ENCODE peak calls at places on chromosomes 5 and 9, in seven cellular contexts. D, P, U, C, R, X and M are unnamed samples.

GRCh38 chr5:94266170-94266569 is 352.2 kb downstream of the KIAA0825 start:
- DNase-seq in D (no peak), P (no peak), U (no peak), C (no peak), R (peak), X (no peak), M (no peak)

GRCh38 chr5:170429014-170429413 is 39.8 kb upstream of the KCNMB1 start:
- DNase-seq in D (no peak), P (no peak), U (no peak), C (no peak), R (peak), X (no peak), M (no peak)

GRCh38 chr5:151906246-151906645 is 18.4 kb downstream of the GLRA1 start:
- DNase-seq in D (no peak), P (no peak), U (no peak), C (no peak), R (peak), X (no peak), M (no peak)

GRCh38 chr5:40355842-40356241 is 323.9 kb upstream of the PTGER4 start:
- DNase-seq in D (no peak), P (no peak), U (no peak), C (no peak), R (no peak), X (no peak), M (no peak)

GRCh38 chr5:93915142-93915553 is 173.7 kb upstream of the POU5F2 start:
- DNase-seq in D (peak), P (peak), U (no peak), C (no peak), R (peak), X (no peak), M (peak)

GRCh38 chr5:159571501-159572244 is 241.4 kb upstream of the IL12B start:
- DNase-seq in D (no peak), P (no peak), U (no peak), C (no peak), R (no peak), X (no peak), M (no peak)

GRCh38 chr9:78436873-78437272 is 139.9 kb downstream of the PSAT1 start:
- DNase-seq in D (no peak), P (no peak), U (no peak), C (no peak), R (no peak), X (no peak), M (no peak)

GRCh38 chr5:53128481-53128880 is 18.9 kb upstream of the MOCS2 start:
- DNase-seq in D (no peak), P (no peak), U (no peak), C (no peak), R (no peak), X (no peak), M (no peak)

GRCh38 chr5:170148430-170149205 is 42.9 kb downstream of the FOXI1 start:
- DNase-seq in D (no peak), P (no peak), U (peak), C (no peak), R (no peak), X (no peak), M (no peak)

GRCh38 chr9:19934301-19934868 is 145.5 kb upstream of the SLC24A2 start:
- DNase-seq in D (no peak), P (no peak), U (no peak), C (no peak), R (peak), X (no peak), M (no peak)

GRCh38 chr9:89522261-89522978 is 24.5 kb upstream of the SEMA4D start:
- DNase-seq in D (no peak), P (peak), U (peak), C (peak), R (no peak), X (peak), M (peak)

GRCh38 chr5:118598311-118598710 is 390.0 kb downstream of the DTWD2 start:
- DNase-seq in D (no peak), P (no peak), U (no peak), C (no peak), R (no peak), X (no peak), M (no peak)

GRCh38 chr9:137174722-137175293 is 3.0 kb upstream of the TMEM210 start:
- DNase-seq in D (no peak), P (no peak), U (no peak), C (no peak), R (no peak), X (no peak), M (peak)

GRCh38 chr5:10222326-10222725 is 27.4 kb downstream of the ATPSCKMT start:
- DNase-seq in D (no peak), P (no peak), U (no peak), C (no peak), R (no peak), X (no peak), M (no peak)

GRCh38 chr5:10218658-10219057 is 31.0 kb downstream of the ATPSCKMT start:
- DNase-seq in D (no peak), P (no peak), U (no peak), C (no peak), R (no peak), X (no peak), M (no peak)

GRCh38 chr5:10219068-10219467 is 30.6 kb downstream of the ATPSCKMT start:
- DNase-seq in D (no peak), P (no peak), U (no peak), C (no peak), R (no peak), X (no peak), M (no peak)

GRCh38 chr5:10216107-10216506 is 33.6 kb downstream of the ATPSCKMT start:
- DNase-seq in D (no peak), P (no peak), U (no peak), C (no peak), R (no peak), X (no peak), M (no peak)

DNA sequence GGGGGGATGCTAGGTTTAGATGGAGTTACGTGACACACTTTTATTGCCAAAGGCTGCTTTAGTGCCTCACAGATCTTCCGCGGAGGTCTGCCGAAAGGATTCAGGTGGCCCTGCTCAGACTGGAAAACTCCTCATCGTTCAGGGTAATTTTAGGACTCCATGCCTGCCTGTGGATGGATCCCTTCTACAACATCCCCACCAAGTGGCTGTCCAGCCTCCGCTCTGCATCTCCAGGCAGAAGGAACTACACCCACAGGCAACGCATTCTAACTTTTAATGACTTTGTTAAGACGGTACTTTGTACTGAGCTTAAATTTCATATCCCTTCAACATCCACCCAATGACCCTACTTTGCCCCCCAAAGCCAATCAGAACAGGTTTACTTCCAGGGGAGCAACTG is 29.4 kb downstream of the ATPSCKMT start:
- DNase-seq in D (no peak), P (no peak), U (no peak), C (no peak), R (no peak), X (no peak), M (no peak)
- TF ChIP-seq CTCF in D (no peak), P (no peak), U (no peak), C (no peak), R (no peak), X (no peak), M (no peak)

GRCh38 chr5:36919650-36920049 is 43.1 kb downstream of the NIPBL start:
- DNase-seq in D (no peak), P (no peak), U (no peak), C (no peak), R (no peak), X (no peak), M (no peak)

GRCh38 chr5:36915653-36916052 is 39.1 kb downstream of the NIPBL start:
- DNase-seq in D (no peak), P (no peak), U (no peak), C (no peak), R (peak), X (no peak), M (no peak)

GRCh38 chr5:36919238-36919637 is 42.7 kb downstream of the NIPBL start:
- DNase-seq in D (no peak), P (no peak), U (no peak), C (no peak), R (no peak), X (no peak), M (no peak)
- TF ChIP-seq CTCF in D (no peak), P (no peak), U (no peak), C (no peak), R (no peak), X (no peak), M (no peak)

DNA sequence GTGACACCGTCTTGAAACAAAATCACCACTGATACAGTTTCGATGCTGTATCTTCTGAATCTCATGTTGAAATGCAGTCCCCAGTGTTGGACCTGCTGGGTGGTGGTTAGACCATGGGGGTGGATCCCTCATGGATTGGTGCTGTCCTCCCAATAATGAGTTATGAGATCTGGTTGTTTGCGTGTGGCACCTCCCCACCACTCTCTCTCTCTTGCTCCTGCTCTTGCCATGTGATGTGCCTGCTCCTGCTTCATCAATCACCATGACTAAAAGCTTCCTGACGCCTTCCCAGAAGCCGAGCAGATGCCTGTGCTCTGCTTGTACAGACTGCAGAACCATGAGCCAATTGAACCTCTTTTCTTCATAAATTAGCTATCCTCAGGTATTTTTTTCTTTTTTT is 15.2 kb upstream of the C5orf15 start:
- DNase-seq in D (no peak), P (no peak), U (no peak), C (no peak), R (peak), X (no peak), M (no peak)
- TF ChIP-seq CTCF in D (no peak), P (no peak), U (no peak), C (no peak), R (no peak), X (no peak), M (no peak)

GRCh38 chr5:168796840-168797548 is 217.8 kb upstream of the PANK3 start:
- DNase-seq in D (no peak), P (no peak), U (no peak), C (no peak), R (no peak), X (no peak), M (no peak)
- TF ChIP-seq CTCF in D (no peak), P (no peak), U (no peak), C (no peak), R (no peak), X (no peak), M (no peak)

GRCh38 chr5:148828461-148829247 is 2.2 kb downstream of the ADRB2 start:
- DNase-seq in D (no peak), P (peak), U (no peak), C (no peak), R (peak), X (no peak), M (no peak)

GRCh38 chr5:148829248-148829594 is 2.8 kb downstream of the ADRB2 start:
- DNase-seq in D (no peak), P (peak), U (no peak), C (no peak), R (no peak), X (no peak), M (no peak)

GRCh38 chr5:148827723-148828122 is 1.3 kb downstream of the ADRB2 start:
- DNase-seq in D (no peak), P (no peak), U (no peak), C (no peak), R (peak), X (no peak), M (no peak)

GRCh38 chr5:148829734-148830133 is 3.3 kb downstream of the ADRB2 start:
- DNase-seq in D (no peak), P (no peak), U (no peak), C (no peak), R (no peak), X (no peak), M (no peak)

DNA sequence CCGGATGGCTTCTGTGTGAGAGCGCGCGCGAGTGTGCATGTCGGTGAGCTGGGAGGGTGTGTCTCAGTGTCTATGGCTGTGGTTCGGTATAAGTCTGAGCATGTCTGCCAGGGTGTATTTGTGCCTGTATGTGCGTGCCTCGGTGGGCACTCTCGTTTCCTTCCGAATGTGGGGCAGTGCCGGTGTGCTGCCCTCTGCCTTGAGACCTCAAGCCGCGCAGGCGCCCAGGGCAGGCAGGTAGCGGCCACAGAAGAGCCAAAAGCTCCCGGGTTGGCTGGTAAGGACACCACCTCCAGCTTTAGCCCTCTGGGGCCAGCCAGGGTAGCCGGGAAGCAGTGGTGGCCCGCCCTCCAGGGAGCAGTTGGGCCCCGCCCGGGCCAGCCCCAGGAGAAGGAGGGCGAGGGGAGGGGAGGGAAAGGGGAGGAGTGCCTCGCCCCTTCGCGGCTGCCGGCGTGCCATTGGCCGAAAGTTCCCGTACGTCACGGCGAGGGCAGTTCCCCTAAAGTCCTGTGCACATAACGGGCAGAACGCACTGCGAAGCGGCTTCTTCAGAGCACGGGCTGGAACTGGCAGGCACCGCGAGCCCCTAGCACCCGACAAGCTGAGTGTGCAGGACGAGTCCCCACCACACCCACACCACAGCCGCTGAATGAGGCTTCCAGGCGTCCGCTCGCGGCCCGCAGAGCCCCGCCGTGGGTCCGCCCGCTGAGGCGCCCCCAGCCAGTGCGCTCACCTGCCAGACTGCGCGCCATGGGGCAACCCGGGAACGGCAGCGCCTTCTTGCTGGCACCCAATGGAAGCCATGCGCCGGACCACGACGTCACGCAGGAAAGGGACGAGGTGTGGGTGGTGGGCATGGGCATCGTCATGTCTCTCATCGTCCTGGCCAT is at the start of gene ADRB2:
- DNase-seq in D (peak), P (peak), U (peak), C (peak), R (peak), X (peak), M (peak)
- TF ChIP-seq CTCF in D (no peak), P (no peak), U (no peak), C (no peak), R (no peak), X (no peak), M (no peak)